ENCODE peak calls at places on chromosome 19, in four cellular contexts. P is OCI-M1, L is D341Med, Q is AG08395. K is an unnamed sample.

GRCh38 chr19:47765522-47766358 is 12.8 kb upstream of the SELENOW start:
- DNase-seq in Q (peak), L (peak), P (peak), K (peak)

GRCh38 chr19:49157445-49158224 is at the start of gene TRPM4:
- DNase-seq in L (peak), P (peak), Q (peak), K (peak)

GRCh38 chr19:35107541-35107939 is 8.1 kb upstream of the FXYD3 start:
- DNase-seq in P (no peak), Q (peak), L (no peak), K (no peak)

GRCh38 chr19:8306235-8307054 is 1.7 kb downstream of the CD320 start:
- DNase-seq in P (no peak), Q (no peak), L (no peak), K (no peak)

GRCh38 chr19:41691268-41691970 is 3.3 kb upstream of the CEACAM7 start:
- DNase-seq in Q (peak), P (peak), L (peak), K (peak)

GRCh38 chr19:18194554-18195238 is 1.7 kb downstream of the MPV17L2 start:
- DNase-seq in P (no peak), L (peak), Q (no peak), K (peak)

GRCh38 chr19:42505066-42505465 is 23.2 kb downstream of the CEACAM1 start:
- DNase-seq in Q (no peak), L (no peak), P (no peak), K (no peak)

GRCh38 chr19:58317481-58318072 is 9.2 kb upstream of the ZSCAN22 start:
- DNase-seq in Q (peak), P (peak), L (no peak), K (no peak)

GRCh38 chr19:55146078-55146647 is 2.8 kb downstream of the TNNT1 start:
- DNase-seq in P (peak), L (peak), Q (peak), K (peak)

GRCh38 chr19:44066305-44066704 is 5.7 kb upstream of the ZNF284 start:
- DNase-seq in P (no peak), L (no peak), Q (no peak), K (no peak)

GRCh38 chr19:3176715-3177501 is 1.7 kb upstream of the S1PR4 start:
- DNase-seq in L (no peak), P (peak), Q (peak), K (no peak)

GRCh38 chr19:47489072-47489914 is 5.3 kb upstream of the KPTN start:
- DNase-seq in L (no peak), Q (no peak), P (no peak), K (no peak)

GRCh38 chr19:45865269-45865948 is 1.3 kb downstream of the FOXA3 start:
- DNase-seq in P (no peak), Q (no peak), L (no peak), K (no peak)

GRCh38 chr19:40716031-40716654 is 543 bp downstream of the COQ8B start:
- DNase-seq in L (no peak), P (no peak), Q (no peak), K (no peak)